ENCODE peak calls at places on chromosomes 4 and X, in five cellular contexts. One of them, this sample, is unnamed.

GRCh38 chrX:39759526-39760224 is 338.1 kb downstream of the BCOR start:
- DNase-seq in lower leg skin: no peak
- DNase-seq in HCT116: no peak
- DNase-seq in upper lobe of left lung: no peak
- DNase-seq in suprapubic skin: no peak
- DNase-seq in this sample: no peak

GRCh38 chrX:155263854-155264628 is at the start of gene RAB39B:
- DNase-seq in suprapubic skin: no peak
- DNase-seq in HCT116: no peak
- DNase-seq in upper lobe of left lung: peak
- DNase-seq in lower leg skin: peak
- DNase-seq in this sample: no peak

GRCh38 chrX:41558531-41558930 is 111.4 kb downstream of the NYX start:
- DNase-seq in upper lobe of left lung: no peak
- DNase-seq in suprapubic skin: no peak
- DNase-seq in lower leg skin: no peak
- DNase-seq in HCT116: no peak
- DNase-seq in this sample: no peak

GRCh38 chr4:99669084-99669483 is 11.5 kb upstream of the C4orf54 start:
- DNase-seq in upper lobe of left lung: no peak
- DNase-seq in lower leg skin: no peak
- DNase-seq in HCT116: no peak
- DNase-seq in suprapubic skin: no peak
- DNase-seq in this sample: no peak

GRCh38 chr4:89000392-89000791 is 56.6 kb downstream of the FAM13A start:
- DNase-seq in HCT116: no peak
- DNase-seq in upper lobe of left lung: no peak
- DNase-seq in lower leg skin: no peak
- DNase-seq in suprapubic skin: no peak
- DNase-seq in this sample: no peak

GRCh38 chrX:72305286-72306084 is at the start of gene CITED1:
- DNase-seq in suprapubic skin: no peak
- DNase-seq in lower leg skin: no peak
- DNase-seq in upper lobe of left lung: no peak
- DNase-seq in HCT116: no peak
- DNase-seq in this sample: no peak

GRCh38 chr4:24810016-24810415 is 14.6 kb downstream of the SOD3 start:
- DNase-seq in HCT116: no peak
- DNase-seq in upper lobe of left lung: no peak
- DNase-seq in suprapubic skin: no peak
- DNase-seq in lower leg skin: no peak
- DNase-seq in this sample: no peak

GRCh38 chr4:132669786-132670185 is 479.3 kb upstream of the PCDH10 start:
- DNase-seq in HCT116: no peak
- DNase-seq in lower leg skin: no peak
- DNase-seq in suprapubic skin: no peak
- DNase-seq in upper lobe of left lung: no peak
- DNase-seq in this sample: no peak

GRCh38 chr4:25783943-25784342 is 78.8 kb downstream of the SEL1L3 start:
- DNase-seq in suprapubic skin: no peak
- DNase-seq in upper lobe of left lung: no peak
- DNase-seq in HCT116: no peak
- DNase-seq in lower leg skin: no peak
- DNase-seq in this sample: no peak

GRCh38 chr4:6581566-6582121 is 6.7 kb downstream of the MAN2B2 start:
- DNase-seq in suprapubic skin: no peak
- DNase-seq in HCT116: no peak
- DNase-seq in lower leg skin: no peak
- DNase-seq in upper lobe of left lung: no peak
- DNase-seq in this sample: no peak

GRCh38 chr4:184745747-184746531 is 12.0 kb upstream of the CENPU start:
- DNase-seq in HCT116: peak
- DNase-seq in suprapubic skin: peak
- DNase-seq in upper lobe of left lung: peak
- DNase-seq in lower leg skin: peak
- DNase-seq in this sample: peak

GRCh38 chrX:98203800-98204199 is 1320.1 kb downstream of the RPA4 start:
- DNase-seq in HCT116: no peak
- DNase-seq in suprapubic skin: no peak
- DNase-seq in upper lobe of left lung: no peak
- DNase-seq in lower leg skin: no peak
- DNase-seq in this sample: no peak

GRCh38 chrX:2609431-2610238 is 81.5 kb upstream of the CD99 start:
- DNase-seq in suprapubic skin: no peak
- DNase-seq in upper lobe of left lung: no peak
- DNase-seq in lower leg skin: peak
- DNase-seq in HCT116: no peak
- DNase-seq in this sample: no peak

GRCh38 chr4:110492522-110492921 is 16.6 kb downstream of the ENPEP start:
- DNase-seq in upper lobe of left lung: no peak
- DNase-seq in suprapubic skin: no peak
- DNase-seq in HCT116: no peak
- DNase-seq in lower leg skin: no peak
- DNase-seq in this sample: no peak

GRCh38 chr4:74540193-74540592 is 95.3 kb downstream of the AREG start:
- DNase-seq in upper lobe of left lung: no peak
- DNase-seq in suprapubic skin: no peak
- DNase-seq in lower leg skin: no peak
- DNase-seq in HCT116: no peak
- DNase-seq in this sample: no peak

GRCh38 chrX:119359618-119360382 is 39.3 kb upstream of the SLC25A43 start:
- DNase-seq in upper lobe of left lung: no peak
- DNase-seq in suprapubic skin: no peak
- DNase-seq in lower leg skin: no peak
- DNase-seq in HCT116: no peak
- DNase-seq in this sample: no peak

GRCh38 chr4:173380987-173381386 is 10.2 kb downstream of the SAP30 start:
- DNase-seq in upper lobe of left lung: no peak
- DNase-seq in lower leg skin: no peak
- DNase-seq in HCT116: no peak
- DNase-seq in suprapubic skin: no peak
- DNase-seq in this sample: no peak

GRCh38 chr4:55635760-55636621 is at the start of gene NMU:
- DNase-seq in lower leg skin: no peak
- DNase-seq in suprapubic skin: peak
- DNase-seq in upper lobe of left lung: peak
- DNase-seq in HCT116: peak
- DNase-seq in this sample: no peak

GRCh38 chr4:174177536-174177935 is 105.9 kb downstream of the FBXO8 start:
- DNase-seq in lower leg skin: no peak
- DNase-seq in upper lobe of left lung: no peak
- DNase-seq in HCT116: no peak
- DNase-seq in suprapubic skin: no peak
- DNase-seq in this sample: no peak

GRCh38 chr4:8281519-8282133 is 12.1 kb downstream of the HTRA3 start:
- DNase-seq in upper lobe of left lung: no peak
- DNase-seq in HCT116: no peak
- DNase-seq in suprapubic skin: peak
- DNase-seq in lower leg skin: no peak
- DNase-seq in this sample: peak

GRCh38 chrX:626745-627509 is 3.7 kb upstream of the SHOX start:
- DNase-seq in suprapubic skin: no peak
- DNase-seq in lower leg skin: peak
- DNase-seq in upper lobe of left lung: no peak
- DNase-seq in HCT116: no peak
- DNase-seq in this sample: no peak

GRCh38 chr4:47929682-47930201 is 15.4 kb upstream of the NFXL1 start:
- DNase-seq in lower leg skin: no peak
- DNase-seq in HCT116: no peak
- DNase-seq in upper lobe of left lung: no peak
- DNase-seq in suprapubic skin: no peak
- DNase-seq in this sample: no peak

GRCh38 chr4:73376962-73377361 is 27.1 kb upstream of the ALB start:
- DNase-seq in upper lobe of left lung: no peak
- DNase-seq in suprapubic skin: no peak
- DNase-seq in lower leg skin: no peak
- DNase-seq in HCT116: no peak
- DNase-seq in this sample: no peak

GRCh38 chr4:87734936-87735335 is 64.4 kb upstream of the IBSP start:
- DNase-seq in upper lobe of left lung: no peak
- DNase-seq in lower leg skin: no peak
- DNase-seq in suprapubic skin: no peak
- DNase-seq in HCT116: no peak
- DNase-seq in this sample: no peak

GRCh38 chrX:55638933-55639332 is 15.7 kb downstream of the FOXR2 start:
- DNase-seq in HCT116: no peak
- DNase-seq in upper lobe of left lung: no peak
- DNase-seq in lower leg skin: no peak
- DNase-seq in suprapubic skin: no peak
- DNase-seq in this sample: no peak

GRCh38 chr4:79121223-79121622 is 182.0 kb upstream of the PAQR3 start:
- DNase-seq in HCT116: no peak
- DNase-seq in lower leg skin: no peak
- DNase-seq in upper lobe of left lung: no peak
- DNase-seq in suprapubic skin: no peak
- DNase-seq in this sample: no peak

GRCh38 chr4:74376888-74377483 is 12.0 kb downstream of the EREG start:
- DNase-seq in HCT116: no peak
- DNase-seq in suprapubic skin: no peak
- DNase-seq in upper lobe of left lung: no peak
- DNase-seq in lower leg skin: no peak
- DNase-seq in this sample: no peak

GRCh38 chr4:44725861-44726820 is at the start of gene GNPDA2:
- DNase-seq in HCT116: peak
- DNase-seq in lower leg skin: peak
- DNase-seq in upper lobe of left lung: peak
- DNase-seq in suprapubic skin: peak
- DNase-seq in this sample: peak

GRCh38 chrX:70354726-70355125 is 64.8 kb downstream of the KIF4A start:
- DNase-seq in suprapubic skin: no peak
- DNase-seq in lower leg skin: no peak
- DNase-seq in HCT116: no peak
- DNase-seq in upper lobe of left lung: no peak
- DNase-seq in this sample: no peak

GRCh38 chrX:155065035-155065734 is 5.8 kb downstream of the CMC4 start:
- DNase-seq in lower leg skin: no peak
- DNase-seq in HCT116: no peak
- DNase-seq in upper lobe of left lung: no peak
- DNase-seq in suprapubic skin: no peak
- DNase-seq in this sample: no peak

GRCh38 chr4:15847746-15848145 is 69.6 kb downstream of the CD38 start:
- DNase-seq in lower leg skin: peak
- DNase-seq in suprapubic skin: no peak
- DNase-seq in HCT116: no peak
- DNase-seq in upper lobe of left lung: no peak
- DNase-seq in this sample: no peak

GRCh38 chr4:94408549-94409374 is 43.0 kb upstream of the PDLIM5 start:
- DNase-seq in lower leg skin: no peak
- DNase-seq in suprapubic skin: no peak
- DNase-seq in HCT116: no peak
- DNase-seq in upper lobe of left lung: no peak
- DNase-seq in this sample: peak

GRCh38 chr4:92599044-92599443 is 295.3 kb downstream of the GRID2 start:
- DNase-seq in HCT116: no peak
- DNase-seq in suprapubic skin: no peak
- DNase-seq in lower leg skin: no peak
- DNase-seq in upper lobe of left lung: no peak
- DNase-seq in this sample: no peak

GRCh38 chrX:152943826-152944225 is 46.0 kb downstream of the ZNF185 start:
- DNase-seq in HCT116: no peak
- DNase-seq in suprapubic skin: no peak
- DNase-seq in upper lobe of left lung: no peak
- DNase-seq in lower leg skin: no peak
- DNase-seq in this sample: no peak

GRCh38 chrX:152946681-152947080 is 47.2 kb downstream of the PNMA5 start:
- DNase-seq in lower leg skin: no peak
- DNase-seq in HCT116: no peak
- DNase-seq in upper lobe of left lung: no peak
- DNase-seq in suprapubic skin: no peak
- DNase-seq in this sample: no peak

GRCh38 chrX:152937236-152937635 is 39.4 kb downstream of the ZNF185 start:
- DNase-seq in upper lobe of left lung: no peak
- DNase-seq in suprapubic skin: no peak
- DNase-seq in lower leg skin: no peak
- DNase-seq in HCT116: no peak
- DNase-seq in this sample: no peak

GRCh38 chrX:152945021-152945979 is 47.4 kb downstream of the ZNF185 start:
- DNase-seq in suprapubic skin: no peak
- DNase-seq in upper lobe of left lung: no peak
- DNase-seq in lower leg skin: no peak
- DNase-seq in HCT116: no peak
- DNase-seq in this sample: no peak

GRCh38 chrX:152941328-152942111 is 43.7 kb downstream of the ZNF185 start:
- DNase-seq in HCT116: peak
- DNase-seq in lower leg skin: peak
- DNase-seq in suprapubic skin: peak
- DNase-seq in upper lobe of left lung: peak
- DNase-seq in this sample: peak
- TF ChIP-seq POLR2A in HCT116: no peak
- TF ChIP-seq POLR2A in lower leg skin: no peak
- TF ChIP-seq POLR2A in suprapubic skin: no peak
- TF ChIP-seq POLR2A in upper lobe of left lung: no peak
- TF ChIP-seq POLR2A in this sample: no peak

GRCh38 chrX:13254076-13254785 is 65.6 kb downstream of the ATXN3L start:
- DNase-seq in HCT116: no peak
- DNase-seq in lower leg skin: no peak
- DNase-seq in suprapubic skin: no peak
- DNase-seq in upper lobe of left lung: peak
- DNase-seq in this sample: no peak
- TF ChIP-seq POLR2A in HCT116: no peak
- TF ChIP-seq POLR2A in lower leg skin: no peak
- TF ChIP-seq POLR2A in suprapubic skin: no peak
- TF ChIP-seq POLR2A in upper lobe of left lung: no peak
- TF ChIP-seq POLR2A in this sample: no peak

GRCh38 chr4:158038718-158039117 is 134.1 kb downstream of the GASK1B start:
- DNase-seq in HCT116: no peak
- DNase-seq in suprapubic skin: no peak
- DNase-seq in lower leg skin: no peak
- DNase-seq in upper lobe of left lung: no peak
- DNase-seq in this sample: no peak
- TF ChIP-seq POLR2A in HCT116: no peak
- TF ChIP-seq POLR2A in suprapubic skin: no peak
- TF ChIP-seq POLR2A in lower leg skin: no peak
- TF ChIP-seq POLR2A in upper lobe of left lung: no peak
- TF ChIP-seq POLR2A in this sample: no peak

DNA sequence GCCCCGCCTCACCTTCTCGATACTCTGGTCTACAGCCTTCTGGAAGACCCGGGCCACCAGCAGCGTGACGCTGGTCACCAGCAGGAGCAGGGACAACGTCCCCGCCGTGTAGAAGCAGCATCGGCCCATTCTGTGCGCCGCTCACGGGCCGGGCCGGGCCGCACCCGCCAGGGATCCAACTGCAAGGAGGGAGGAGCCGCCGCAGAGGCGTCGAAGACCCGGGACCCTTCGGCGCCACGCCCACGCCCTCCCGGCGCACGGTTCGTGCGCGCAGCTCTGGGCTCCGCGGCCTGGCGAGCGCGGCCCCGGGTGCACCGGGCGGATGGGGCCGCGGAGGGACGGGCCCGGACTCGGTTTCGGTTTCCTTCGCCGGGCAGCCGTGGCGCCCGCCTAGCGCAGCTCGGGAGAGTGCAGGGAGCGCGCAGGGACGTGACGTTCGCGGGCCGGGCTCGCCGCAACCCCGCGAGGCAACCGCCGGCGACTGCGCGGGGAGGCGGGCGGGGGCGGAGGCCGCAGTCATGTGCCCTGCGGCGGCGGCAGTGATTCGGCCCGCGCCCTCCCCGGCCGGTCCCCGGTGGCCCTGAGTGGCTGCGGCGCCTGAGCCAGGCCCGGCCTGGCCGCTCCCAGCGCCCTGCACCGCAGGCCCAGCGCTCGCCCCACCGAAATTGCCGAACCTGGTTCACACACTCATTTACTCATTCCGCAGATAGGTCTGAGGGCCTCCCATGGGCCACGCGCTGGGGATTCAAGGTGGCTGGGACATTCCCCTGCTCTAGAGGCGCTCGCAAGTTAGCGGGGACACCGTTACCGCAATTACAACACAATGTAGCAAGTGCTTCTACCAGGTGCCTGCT is at the start of gene SCARB2:
- DNase-seq in lower leg skin: peak
- DNase-seq in suprapubic skin: peak
- DNase-seq in upper lobe of left lung: peak
- DNase-seq in HCT116: peak
- DNase-seq in this sample: peak
- TF ChIP-seq POLR2A in lower leg skin: peak
- TF ChIP-seq POLR2A in suprapubic skin: peak
- TF ChIP-seq POLR2A in upper lobe of left lung: peak
- TF ChIP-seq POLR2A in HCT116: no peak
- TF ChIP-seq POLR2A in this sample: peak